ENCODE peak calls at places on chromosomes 3 and 15, in seven cellular contexts. O is testis; S is fibroblast of lung; W is lower leg skin; Q is CD4-positive, CD25-positive, alpha-beta regulatory T cell; C is thyroid gland; E is A549. I is an unnamed sample.

GRCh38 chr3:10337323-10338163 is 16.6 kb upstream of the SEC13 start:
- DNase-seq in O (no peak), C (no peak), W (no peak), S (no peak), E (no peak), Q (no peak), I (no peak)

GRCh38 chr15:26807517-26808427 is 34.9 kb upstream of the GABRB3 start:
- DNase-seq in O (no peak), W (no peak), S (no peak), E (no peak), C (peak; percentile 79), Q (no peak), I (no peak)

GRCh38 chr3:354433-354832 is 157.9 kb downstream of the CHL1 start:
- DNase-seq in S (peak; percentile 37), W (peak; percentile 47), Q (no peak), C (no peak), O (peak; percentile 60), E (peak; percentile 15), I (peak; percentile 58)

GRCh38 chr3:151753846-151754245 is 20.1 kb downstream of the AADACL2 start:
- DNase-seq in E (no peak), C (no peak), O (no peak), S (no peak), Q (no peak), W (no peak), I (no peak)

GRCh38 chr3:13352621-13353131 is 67.4 kb downstream of the NUP210 start:
- DNase-seq in Q (no peak), O (no peak), W (no peak), C (no peak), S (peak; percentile 44), E (no peak), I (peak; percentile 15)

GRCh38 chr3:8722808-8723207 is 10.8 kb upstream of the CAV3 start:
- DNase-seq in S (no peak), W (no peak), Q (no peak), O (no peak), E (no peak), C (no peak), I (no peak)

GRCh38 chr3:124699686-124700396 is 30.4 kb upstream of the UMPS start:
- DNase-seq in C (no peak), E (no peak), S (peak; percentile 6), W (no peak), O (peak; percentile 72), Q (no peak), I (no peak)

GRCh38 chr3:188178293-188178950 is 24.5 kb downstream of the LPP start:
- DNase-seq in O (no peak), W (no peak), S (no peak), C (no peak), Q (no peak), E (no peak), I (no peak)

GRCh38 chr15:65266469-65266868 is 20.2 kb downstream of the PARP16 start:
- DNase-seq in C (no peak), S (no peak), Q (no peak), O (no peak), E (no peak), W (no peak), I (no peak)

GRCh38 chr3:132325103-132325606 is 7.9 kb downstream of the ACP3 start:
- DNase-seq in S (no peak), C (peak; percentile 50), O (peak; percentile 28), Q (no peak), E (no peak), W (no peak), I (no peak)

GRCh38 chr3:122365073-122365472 is 18.0 kb downstream of the MIX23 start:
- DNase-seq in Q (no peak), W (no peak), O (no peak), C (no peak), S (no peak), E (no peak), I (no peak)

GRCh38 chr3:120497813-120498212 is 47.0 kb upstream of the FSTL1 start:
- DNase-seq in E (no peak), Q (no peak), W (no peak), C (no peak), O (no peak), S (peak; percentile 65), I (no peak)

GRCh38 chr15:48090115-48090514 is 30.7 kb upstream of the SLC24A5 start:
- DNase-seq in C (no peak), Q (no peak), S (no peak), O (no peak), W (no peak), E (no peak), I (no peak)

GRCh38 chr3:73086071-73086494 is 24.6 kb downstream of the EBLN2 start:
- DNase-seq in C (peak; percentile 44), S (no peak), E (peak; percentile 28), W (no peak), O (peak; percentile 69), Q (peak; percentile 41), I (peak; percentile 59)

GRCh38 chr3:69784854-69785523 is 45.7 kb downstream of the MITF start:
- DNase-seq in E (peak; percentile 65), C (peak; percentile 90), W (peak; percentile 46), Q (no peak), S (peak; percentile 92), O (peak; percentile 18), I (peak; percentile 48)

GRCh38 chr3:138249636-138250035 is 62.5 kb downstream of the ARMC8 start:
- DNase-seq in W (no peak), Q (no peak), E (no peak), O (no peak), S (no peak), C (no peak), I (no peak)

GRCh38 chr3:72418149-72418686 is 430.0 kb downstream of the SHQ1 start:
- DNase-seq in E (no peak), S (peak; percentile 22), Q (no peak), O (no peak), W (no peak), C (no peak), I (no peak)

GRCh38 chr15:92810418-92811138 is 89.5 kb upstream of the CHD2 start:
- DNase-seq in O (peak; percentile 77), C (peak; percentile 88), S (peak; percentile 82), Q (no peak), W (peak; percentile 82), E (no peak), I (peak; percentile 89)

GRCh38 chr3:143443851-143444331 is 324.3 kb downstream of the CHST2 start:
- DNase-seq in S (peak; percentile 99), O (peak; percentile 34), W (peak; percentile 73), Q (peak; percentile 34), C (peak; percentile 20), E (peak; percentile 80), I (no peak)

GRCh38 chr3:139202226-139202958 is 141.4 kb upstream of the MRPS22 start:
- DNase-seq in S (no peak), C (no peak), W (no peak), Q (no peak), O (no peak), E (no peak), I (peak; percentile 78)

GRCh38 chr3:194449913-194450312 is 36.9 kb downstream of the ATP13A3 start:
- DNase-seq in O (no peak), E (no peak), C (no peak), Q (no peak), S (no peak), W (no peak), I (no peak)

GRCh38 chr3:126293370-126294082 is 63.7 kb downstream of the KLF15 start:
- DNase-seq in Q (no peak), S (peak; percentile 11), W (no peak), E (no peak), C (peak; percentile 53), O (no peak), I (no peak)

GRCh38 chr15:101017041-101017754 is 98.0 kb downstream of the LRRK1 start:
- DNase-seq in C (no peak), E (no peak), Q (no peak), W (peak; percentile 5), S (no peak), O (peak; percentile 14), I (no peak)

GRCh38 chr3:43523454-43524053 is 98.3 kb downstream of the ANO10 start:
- DNase-seq in E (no peak), O (no peak), Q (no peak), W (no peak), C (no peak), S (peak; percentile 17), I (no peak)

GRCh38 chr3:182895513-182896112 is 84.7 kb downstream of the DCUN1D1 start:
- DNase-seq in S (no peak), W (no peak), O (peak; percentile 44), E (no peak), C (no peak), Q (no peak), I (no peak)

DNA sequence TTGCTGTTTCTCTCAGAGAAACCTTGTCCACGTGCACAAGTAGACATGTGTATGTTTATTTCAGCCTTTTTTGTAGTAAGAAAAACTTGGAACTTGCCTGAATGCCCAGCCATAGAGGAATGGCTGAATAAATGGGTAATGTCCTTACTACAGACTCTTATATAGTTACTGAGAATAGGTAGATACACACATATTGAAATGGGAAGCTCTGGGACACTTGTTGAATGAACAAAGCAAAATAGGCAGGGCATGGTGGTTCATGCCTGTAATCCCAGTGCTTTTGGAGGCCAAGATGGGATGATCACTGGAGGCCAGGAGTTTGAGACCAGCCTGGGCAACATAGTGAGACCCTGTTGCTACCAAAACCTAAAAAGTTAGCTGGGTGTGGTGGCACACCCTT is 1.7 kb downstream of the UNC45A start:
- DNase-seq in E (no peak), W (no peak), O (no peak), Q (no peak), C (no peak), S (no peak), I (no peak)
- H3K4me3 ChIP-seq in E (no peak overlapping the region), W (no peak overlapping the region), O (no peak overlapping the region), Q (no peak overlapping the region), C (no peak overlapping the region), S (no peak overlapping the region), I (no peak overlapping the region)

GRCh38 chr15:41230345-41230649 is 260 bp downstream of the EXD1 start:
- DNase-seq in W (no peak), S (no peak), E (no peak), O (no peak), Q (no peak), C (no peak), I (no peak)
- H3K4me3 ChIP-seq in W (no peak overlapping the region), S (peak overlapping the region; percentile 29), E (peak overlapping the region; percentile 83), O (peak overlapping the region; percentile 86), Q (peak overlapping the region; percentile 21), C (peak overlapping the region; percentile 63), I (peak overlapping the region; percentile 74)

GRCh38 chr3:47399016-47399415 is 18.2 kb downstream of the PTPN23 start:
- DNase-seq in O (no peak), S (no peak), Q (no peak), E (no peak), W (no peak), C (no peak), I (no peak)

GRCh38 chr3:47398218-47398617 is 17.4 kb downstream of the PTPN23 start:
- DNase-seq in C (no peak), E (no peak), W (no peak), O (no peak), Q (no peak), S (no peak), I (no peak)

GRCh38 chr3:47394867-47395266 is 14.0 kb downstream of the PTPN23 start:
- DNase-seq in W (no peak), E (no peak), O (no peak), Q (no peak), S (no peak), C (no peak), I (no peak)

GRCh38 chr3:47392933-47393332 is 12.1 kb downstream of the PTPN23 start:
- DNase-seq in E (no peak), C (no peak), O (no peak), S (no peak), W (no peak), Q (no peak), I (no peak)

GRCh38 chr3:47394140-47394855 is 13.5 kb downstream of the PTPN23 start:
- DNase-seq in Q (no peak), O (no peak), E (no peak), C (peak; percentile 77), W (no peak), S (peak; percentile 68), I (peak; percentile 54)
- H3K4me3 ChIP-seq in Q (no peak overlapping the region), O (no peak overlapping the region), E (no peak overlapping the region), C (no peak overlapping the region), W (no peak overlapping the region), S (no peak overlapping the region), I (no peak overlapping the region)

GRCh38 chr3:49119036-49119435 is 1.6 kb downstream of the USP19 start:
- DNase-seq in O (no peak), Q (no peak), S (peak; percentile 32), W (no peak), C (no peak), E (no peak), I (no peak)
- H3K4me3 ChIP-seq in O (no peak overlapping the region), Q (peak overlapping the region; percentile 87), S (peak overlapping the region; percentile 19), W (no peak overlapping the region), C (no peak overlapping the region), E (no peak overlapping the region), I (no peak overlapping the region)

I was measured in cardiac muscle cell.